ENCODE peak calls at places on chromosome 22, in nine cellular contexts. T is sigmoid colon, I is GM12865, X is tibial nerve, Q is PC-3, C is upper lobe of right lung, S is brain microvascular endothelial cell, D is DND-41, H is HFF-Myc. G is an unnamed sample.

GRCh38 chr22:35484651-35485372 is 55.8 kb upstream of the RASD2 start:
- DNase-seq in Q (no peak), S (no peak), C (no peak), H (no peak), I (no peak), X (no peak), D (no peak), T (no peak), G (no peak)

GRCh38 chr22:36853407-36854099 is 7.3 kb upstream of the NCF4 start:
- DNase-seq in S (peak), D (peak), Q (peak), I (peak), X (peak), H (peak), C (peak), T (no peak), G (peak)

GRCh38 chr22:37967637-37968451 is 14.3 kb downstream of the POLR2F start:
- DNase-seq in T (no peak), S (no peak), I (no peak), X (no peak), C (no peak), Q (no peak), H (no peak), D (no peak), G (no peak)

GRCh38 chr22:19105867-19106802 is 16.1 kb downstream of the DGCR2 start:
- DNase-seq in X (no peak), C (peak), H (no peak), S (no peak), I (peak), Q (peak), T (peak), D (no peak), G (peak)

GRCh38 chr22:37242395-37242918 is 1.6 kb downstream of the RAC2 start:
- DNase-seq in T (peak), S (peak), Q (peak), C (peak), D (peak), X (no peak), H (no peak), I (peak), G (peak)

GRCh38 chr22:45242778-45243191 is 2.1 kb upstream of the KIAA0930 start:
- DNase-seq in S (no peak), I (no peak), D (no peak), Q (peak), C (no peak), T (no peak), X (no peak), H (no peak), G (no peak)

GRCh38 chr22:36321797-36322601 is 65.8 kb downstream of the MYH9 start:
- DNase-seq in X (no peak), C (no peak), H (no peak), D (no peak), S (no peak), T (no peak), I (no peak), Q (no peak), G (no peak)

GRCh38 chr22:45235851-45236342 is 4.8 kb downstream of the KIAA0930 start:
- DNase-seq in X (no peak), T (no peak), D (no peak), C (no peak), S (no peak), I (peak), Q (no peak), H (no peak), G (no peak)

GRCh38 chr22:20183101-20183500 is 32.2 kb upstream of the CCDC188 start:
- DNase-seq in S (no peak), H (no peak), D (no peak), T (no peak), Q (no peak), C (no peak), I (no peak), X (no peak), G (no peak)

GRCh38 chr22:19290400-19291217 is 910 bp downstream of the CLTCL1 start:
- DNase-seq in Q (no peak), C (no peak), D (no peak), H (no peak), T (no peak), S (no peak), X (no peak), I (no peak), G (no peak)

GRCh38 chr22:19991645-19992451 is 24.8 kb downstream of the ARVCF start:
- DNase-seq in C (no peak), I (no peak), Q (no peak), X (no peak), H (no peak), T (no peak), S (no peak), D (no peak), G (no peak)

GRCh38 chr22:28885939-28886338 is 2.6 kb downstream of the ZNRF3 start:
- DNase-seq in I (no peak), D (no peak), C (no peak), X (no peak), T (peak), H (no peak), Q (peak), S (no peak), G (no peak)

GRCh38 chr22:28983788-28984441 is 77.7 kb downstream of the C22orf31 start:
- DNase-seq in X (no peak), C (no peak), Q (peak), D (no peak), T (no peak), S (no peak), I (no peak), H (no peak), G (no peak)

GRCh38 chr22:19526076-19526701 is 2.0 kb upstream of the CLDN5 start:
- DNase-seq in D (no peak), C (no peak), X (no peak), S (no peak), I (no peak), H (no peak), T (no peak), Q (no peak), G (no peak)

GRCh38 chr22:37462983-37463382 is 23.2 kb downstream of the MFNG start:
- DNase-seq in C (no peak), S (no peak), H (no peak), D (peak), Q (peak), X (no peak), I (no peak), T (no peak), G (peak)

GRCh38 chr22:37270928-37271650 is 11.2 kb upstream of the CYTH4 start:
- DNase-seq in I (no peak), Q (no peak), H (no peak), C (no peak), X (no peak), T (no peak), S (no peak), D (no peak), G (no peak)

GRCh38 chr22:24567668-24568067 is 11.9 kb downstream of the SNRPD3 start:
- DNase-seq in H (no peak), T (no peak), D (no peak), I (peak), X (no peak), C (no peak), Q (no peak), S (no peak), G (no peak)

GRCh38 chr22:24500251-24500820 is 5.2 kb downstream of the UPB1 start:
- DNase-seq in T (no peak), C (no peak), X (no peak), H (no peak), Q (no peak), D (peak), S (no peak), I (no peak), G (no peak)

GRCh38 chr22:37245740-37246139 is 1.7 kb upstream of the RAC2 start:
- DNase-seq in S (no peak), I (no peak), D (no peak), H (no peak), Q (no peak), X (no peak), T (no peak), C (no peak), G (no peak)

DNA sequence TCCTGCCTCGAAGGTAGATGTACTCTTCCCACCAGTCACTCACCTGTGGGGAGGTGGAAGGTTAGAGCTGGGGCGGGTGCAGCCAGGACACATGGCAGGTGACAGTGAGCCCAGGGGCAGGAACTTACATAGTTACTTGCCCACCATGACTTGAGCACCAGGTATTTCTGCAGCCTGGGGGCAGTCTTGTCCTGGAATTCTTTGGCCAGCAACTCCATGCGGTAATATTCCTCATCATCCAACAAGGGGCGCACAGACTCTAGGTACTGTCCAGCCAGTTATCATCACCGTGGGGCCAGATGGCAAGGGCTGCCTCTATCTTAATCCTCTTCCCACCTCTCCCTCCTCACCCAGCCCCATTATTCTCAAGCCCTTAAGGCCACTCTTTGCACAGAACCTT is 2.2 kb downstream of the CPT1B start:
- DNase-seq in X (no peak), Q (peak), I (no peak), H (peak), T (no peak), D (no peak), C (no peak), S (peak), G (no peak)
- TF ChIP-seq CTCF in X (no peak), Q (peak), I (no peak), H (peak), T (no peak), D (no peak), C (peak), S (peak), G (no peak)

GRCh38 chr22:46320166-46320710 is 15.3 kb upstream of the TRMU start:
- DNase-seq in D (no peak), T (no peak), S (no peak), H (no peak), I (no peak), X (no peak), Q (no peak), C (no peak), G (no peak)

GRCh38 chr22:46320716-46321386 is 14.7 kb upstream of the TRMU start:
- DNase-seq in I (no peak), C (no peak), X (no peak), T (no peak), Q (no peak), H (no peak), S (no peak), D (no peak), G (no peak)

GRCh38 chr22:46319319-46319718 is 16.2 kb upstream of the TRMU start:
- DNase-seq in X (no peak), I (no peak), C (no peak), T (no peak), D (no peak), H (no peak), Q (no peak), S (no peak), G (no peak)

GRCh38 chr22:46317646-46318045 is 17.9 kb upstream of the TRMU start:
- DNase-seq in I (no peak), S (no peak), H (no peak), D (no peak), Q (no peak), X (no peak), C (no peak), T (no peak), G (no peak)

DNA sequence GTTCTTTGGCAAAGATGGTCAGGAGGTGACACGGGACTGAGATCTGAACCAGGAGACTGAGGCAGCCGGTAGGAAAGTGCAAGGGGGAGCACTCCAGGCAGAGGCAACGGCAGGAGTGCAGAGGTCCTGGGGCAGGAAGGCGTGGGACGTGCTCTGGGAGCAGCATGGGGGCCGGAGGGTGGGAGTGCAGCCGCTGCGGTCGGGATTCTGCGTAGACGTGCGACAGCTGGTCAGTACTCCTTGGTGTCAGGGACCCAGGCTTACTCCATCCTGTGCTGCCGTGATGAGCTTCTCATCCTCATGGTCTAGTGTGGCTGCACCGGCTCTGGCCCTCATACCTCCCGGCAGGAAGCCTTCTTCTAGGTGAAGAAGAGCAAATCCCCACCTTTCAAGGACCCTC is 16.9 kb upstream of the TRMU start:
- DNase-seq in H (no peak), Q (no peak), I (no peak), T (no peak), C (no peak), D (no peak), X (no peak), S (no peak), G (no peak)
- H3K4me3 ChIP-seq in H (no peak), Q (no peak), I (no peak), T (no peak), C (no peak), D (no peak), X (no peak), S (no peak), G (no peak)

GRCh38 chr22:27551402-27551801 is 250.2 kb downstream of the MN1 start:
- DNase-seq in D (no peak), T (no peak), X (no peak), C (no peak), S (no peak), I (no peak), H (no peak), Q (no peak), G (no peak)
- TF ChIP-seq CTCF in D (no peak), T (no peak), X (no peak), C (no peak), S (no peak), I (no peak), H (no peak), Q (no peak), G (no peak)

DNA sequence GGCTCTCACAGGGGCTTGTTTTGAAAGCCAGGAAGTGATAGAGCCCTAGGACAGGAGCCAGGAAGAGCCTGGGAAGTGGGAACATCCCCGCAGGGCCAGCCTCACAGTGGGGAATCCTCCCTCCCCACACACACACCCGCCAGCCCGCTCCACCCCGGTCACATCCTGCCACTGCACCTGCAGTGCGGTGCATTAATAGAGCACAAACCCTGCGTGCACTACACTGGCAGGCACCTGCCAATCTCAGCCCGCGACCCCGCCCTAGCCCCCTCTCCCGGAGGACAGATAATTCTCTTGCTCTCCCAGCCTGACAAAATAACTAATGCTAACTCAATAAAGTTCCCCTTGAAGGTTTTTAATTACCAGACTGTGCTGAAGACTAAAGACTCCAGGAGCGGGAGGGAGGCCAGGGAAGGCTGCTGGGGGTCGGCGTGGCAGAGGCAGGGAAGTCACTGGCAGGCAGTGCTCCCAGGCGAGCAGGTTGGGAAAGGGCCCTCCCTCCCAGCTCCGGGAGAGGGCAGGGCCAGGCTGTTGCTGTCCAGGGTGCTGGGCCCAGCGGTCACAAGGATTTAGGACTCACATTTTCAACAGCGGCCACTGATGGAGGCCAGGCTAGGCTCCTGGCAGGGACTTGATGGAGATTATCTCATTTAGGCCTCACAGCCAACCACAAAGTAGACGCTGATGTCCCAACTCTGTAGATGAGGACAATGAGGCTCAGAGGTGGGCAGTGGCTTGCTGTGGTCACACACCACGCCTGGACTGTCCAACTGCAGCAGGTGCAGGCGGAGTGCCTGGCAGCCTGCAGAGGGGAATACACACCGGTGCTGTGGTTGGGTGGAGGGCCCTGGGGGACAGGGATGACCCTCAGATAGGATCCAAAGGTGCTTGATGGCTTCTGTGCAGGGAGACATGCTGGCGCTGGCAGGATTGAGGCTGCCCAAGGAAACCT is 23.9 kb upstream of the TCF20 start:
- DNase-seq in D (peak), S (peak), C (peak), H (no peak), T (no peak), I (no peak), Q (peak), X (no peak), G (peak)
- H3K4me3 ChIP-seq in D (no peak), S (no peak), C (no peak), H (no peak), T (no peak), I (no peak), Q (no peak), X (no peak), G (no peak)

DNA sequence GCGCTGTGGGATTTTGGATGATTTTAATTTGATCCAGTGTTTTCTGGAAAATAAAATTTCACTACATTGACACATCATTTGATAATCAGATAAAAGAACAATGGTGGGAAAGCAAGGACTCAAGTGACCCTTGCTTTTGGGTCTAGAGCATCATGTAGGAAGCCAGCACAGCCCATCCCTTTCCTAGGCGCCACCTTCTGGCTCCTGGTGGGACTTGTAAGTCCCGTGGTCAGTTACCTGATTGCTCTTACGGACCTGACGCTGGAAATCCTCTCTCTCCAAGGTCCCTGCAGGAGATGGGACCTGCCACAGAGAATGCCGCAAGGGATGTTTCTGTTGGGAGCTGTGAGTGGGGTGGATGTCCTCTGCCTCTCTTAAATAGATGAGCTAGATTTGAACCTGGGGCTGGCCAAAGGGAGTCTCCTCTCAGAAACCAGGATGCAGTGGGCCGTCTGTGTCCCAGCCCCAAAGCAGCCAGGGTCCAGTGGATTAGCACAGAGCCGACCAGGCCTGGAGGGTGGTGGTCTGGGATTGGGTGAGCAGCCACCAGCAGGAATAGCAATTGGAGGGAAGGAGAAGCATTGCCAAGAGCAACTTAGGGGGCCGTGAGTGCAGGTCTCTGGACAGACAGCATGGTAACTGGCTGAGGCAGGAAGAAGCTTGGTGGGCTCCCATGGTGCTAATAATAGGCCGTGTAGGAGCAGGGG is 21.7 kb downstream of the TIMP3 start:
- DNase-seq in S (no peak), I (peak), D (peak), C (no peak), X (no peak), T (peak), Q (peak), H (no peak), G (no peak)
- TF ChIP-seq CTCF in S (peak), I (peak), D (peak), C (peak), X (peak), T (no peak), Q (peak), H (peak), G (no peak)

GRCh38 chr22:48262596-48263430 is 1500.4 kb downstream of the TBC1D22A start:
- DNase-seq in D (no peak), T (no peak), X (no peak), S (no peak), Q (no peak), I (no peak), C (no peak), H (no peak), G (no peak)
- H3K4me3 ChIP-seq in D (no peak), T (no peak), X (no peak), S (no peak), Q (no peak), I (no peak), C (no peak), H (no peak), G (no peak)

DNA sequence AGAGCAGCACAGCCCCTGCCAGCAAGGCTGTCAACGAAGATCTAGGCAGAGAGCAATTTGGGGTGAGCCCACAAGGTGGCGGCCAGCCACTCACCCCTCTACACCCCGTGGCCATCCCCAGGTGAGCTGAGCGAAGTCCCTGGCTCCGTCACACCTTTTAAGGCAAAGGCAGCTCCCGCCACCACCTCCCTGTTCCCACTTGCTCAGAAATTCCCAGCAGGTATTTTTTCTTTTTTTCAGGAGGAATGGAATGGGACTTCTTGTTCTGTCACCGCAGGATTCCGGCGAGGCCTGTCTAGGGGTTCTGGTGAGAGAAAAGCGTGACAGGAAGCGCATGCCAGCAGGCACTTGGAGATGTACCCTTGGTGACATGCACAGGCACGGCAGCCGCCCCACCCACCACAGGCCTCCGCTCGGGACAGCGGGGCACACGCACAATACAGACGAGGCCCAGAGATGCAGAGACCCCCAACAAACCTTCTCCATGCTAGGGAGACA is 10.0 kb downstream of the RPL3 start:
- DNase-seq in D (no peak), Q (no peak), X (no peak), S (peak), I (no peak), H (no peak), C (no peak), T (no peak), G (no peak)
- TF ChIP-seq CTCF in D (peak), Q (peak), X (no peak), S (peak), I (peak), H (peak), C (no peak), T (no peak), G (no peak)

DNA sequence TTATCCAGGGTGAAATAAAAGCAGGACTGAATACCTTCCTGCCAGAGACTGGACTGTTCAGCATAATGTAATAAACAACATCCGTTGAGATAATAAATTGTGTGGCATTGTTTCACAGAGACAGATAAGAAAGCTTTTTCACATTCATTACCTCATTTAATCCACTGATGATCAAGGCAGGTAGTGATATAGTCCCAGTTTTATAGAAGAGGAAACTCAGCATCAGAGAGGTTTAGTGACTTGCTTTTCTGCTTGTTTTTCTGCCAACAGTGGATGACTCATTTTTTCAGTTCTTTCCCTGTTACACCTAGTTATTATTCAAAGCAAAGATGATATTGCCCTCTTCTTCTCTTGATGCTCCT is 4.0 kb downstream of the MYO18B start:
- DNase-seq in T (no peak), C (no peak), H (no peak), S (no peak), X (no peak), Q (peak), I (no peak), D (no peak), G (no peak)
- H3K4me3 ChIP-seq in T (no peak), C (no peak), H (no peak), S (no peak), X (no peak), Q (no peak), I (no peak), D (no peak), G (no peak)

G was measured in CD8-positive, alpha-beta T cell.